ENCODE peak calls at places on chromosome 21, in six cellular contexts. K is uterus, N is pancreas, T is Panc1, Z is IMR-90, E is MM.1S. Y is an unnamed sample.

GRCh38 chr21:19759836-19760235 is 1238.4 kb upstream of the NCAM2 start:
- DNase-seq in K (no peak), N (no peak), T (no peak), Z (no peak), E (no peak), Y (no peak)

GRCh38 chr21:28523367-28523766 is 469.3 kb downstream of the LTN1 start:
- DNase-seq in K (no peak), N (no peak), T (no peak), Z (no peak), E (no peak), Y (no peak)

GRCh38 chr21:34147835-34148804 is 74.7 kb downstream of the MRPS6 start:
- DNase-seq in K (no peak), N (no peak), T (no peak), Z (peak; percentile 33), E (no peak), Y (no peak)

GRCh38 chr21:25103500-25104207 is 503.6 kb downstream of the MRPL39 start:
- DNase-seq in K (no peak), N (no peak), T (no peak), Z (peak; percentile 35), E (no peak), Y (no peak)

GRCh38 chr21:44272231-44272858 is 10.6 kb upstream of the DNMT3L start:
- DNase-seq in K (no peak), N (no peak), T (no peak), Z (no peak), E (no peak), Y (no peak)

GRCh38 chr21:43018519-43018918 is 44.2 kb downstream of the PKNOX1 start:
- DNase-seq in K (no peak), N (no peak), T (no peak), Z (no peak), E (no peak), Y (no peak)

GRCh38 chr21:33308586-33309490 is 15.9 kb upstream of the IFNAR1 start:
- DNase-seq in K (no peak), N (no peak), T (no peak), Z (peak; percentile 55), E (peak; percentile 99), Y (no peak)

GRCh38 chr21:14361958-14362357 is 21.0 kb downstream of the HSPA13 start:
- DNase-seq in K (no peak), N (no peak), T (no peak), Z (no peak), E (no peak), Y (no peak)

GRCh38 chr21:21921410-21922232 is 923.4 kb downstream of the NCAM2 start:
- DNase-seq in K (no peak), N (no peak), T (no peak), Z (peak; percentile 11), E (peak; percentile 68), Y (no peak)

GRCh38 chr21:39051561-39051949 is 131.7 kb downstream of the PSMG1 start:
- DNase-seq in K (no peak), N (no peak), T (no peak), Z (peak; percentile 88), E (no peak), Y (no peak)

GRCh38 chr21:15436031-15436430 is 293.8 kb upstream of the USP25 start:
- DNase-seq in K (no peak), N (no peak), T (no peak), Z (no peak), E (no peak), Y (no peak)

GRCh38 chr21:40054403-40054802 is 187.2 kb downstream of the PCP4 start:
- DNase-seq in K (peak; percentile 22), N (peak; percentile 78), T (no peak), Z (no peak), E (peak; percentile 63), Y (peak; percentile 50)

GRCh38 chr21:39082656-39083376 is 100.4 kb downstream of the PSMG1 start:
- DNase-seq in K (no peak), N (peak; percentile 36), T (no peak), Z (no peak), E (peak; percentile 32), Y (no peak)

GRCh38 chr21:38819719-38820147 is 14.0 kb downstream of the ETS2 start:
- DNase-seq in K (no peak), N (no peak), T (no peak), Z (peak; percentile 77), E (no peak), Y (no peak)

GRCh38 chr21:34192646-34193285 is 119.4 kb downstream of the MRPS6 start:
- DNase-seq in K (no peak), N (no peak), T (no peak), Z (no peak), E (peak; percentile 57), Y (peak; percentile 10)

GRCh38 chr21:28436286-28436932 is 556.3 kb downstream of the LTN1 start:
- DNase-seq in K (peak; percentile 65), N (no peak), T (no peak), Z (peak; percentile 77), E (no peak), Y (no peak)

GRCh38 chr21:33042812-33043211 is 17.1 kb downstream of the OLIG2 start:
- DNase-seq in K (no peak), N (no peak), T (no peak), Z (peak; percentile 97), E (no peak), Y (no peak)

GRCh38 chr21:29228306-29228705 is 70.4 kb upstream of the BACH1 start:
- DNase-seq in K (no peak), N (no peak), T (no peak), Z (no peak), E (no peak), Y (no peak)

GRCh38 chr21:31677047-31677446 is 17.6 kb downstream of the SOD1 start:
- DNase-seq in K (no peak), N (no peak), T (no peak), Z (no peak), E (no peak), Y (no peak)

GRCh38 chr21:46000182-46000730 is 18.7 kb downstream of the COL6A1 start:
- DNase-seq in K (peak; percentile 33), N (no peak), T (no peak), Z (no peak), E (no peak), Y (peak; percentile 15)

GRCh38 chr21:46000731-46001641 is 19.4 kb downstream of the COL6A1 start:
- DNase-seq in K (peak; percentile 42), N (no peak), T (no peak), Z (no peak), E (no peak), Y (peak; percentile 58)

GRCh38 chr21:45998871-45999580 is 17.5 kb downstream of the COL6A1 start:
- DNase-seq in K (peak; percentile 20), N (no peak), T (no peak), Z (no peak), E (no peak), Y (no peak)

GRCh38 chr21:45998276-45998701 is 16.7 kb downstream of the COL6A1 start:
- DNase-seq in K (no peak), N (no peak), T (no peak), Z (no peak), E (no peak), Y (no peak)

GRCh38 chr21:45999581-46000181 is 18.1 kb downstream of the COL6A1 start:
- DNase-seq in K (no peak), N (no peak), T (no peak), Z (no peak), E (no peak), Y (no peak)
- H3K9me3 ChIP-seq in K (no peaks in the 10 kb centered on the region), N (no peaks in the 10 kb centered on the region), T (no peaks in the 10 kb centered on the region), Z (no peaks in the 10 kb centered on the region), E (no peaks in the 10 kb centered on the region), Y (no peaks in the 10 kb centered on the region)

GRCh38 chr21:37405629-37406028 is 39.1 kb downstream of the DYRK1A start:
- DNase-seq in K (no peak), N (no peak), T (no peak), Z (no peak), E (no peak), Y (no peak)
- H3K27ac ChIP-seq in K (no peak overlapping the region), N (no peak overlapping the region), T (no peak overlapping the region), Z (no peak overlapping the region), E (no peak overlapping the region), Y (no peak overlapping the region)

GRCh38 chr21:37619464-37619974 is 252.9 kb downstream of the DYRK1A start:
- DNase-seq in K (no peak), N (no peak), T (no peak), Z (no peak), E (no peak), Y (peak; percentile 33)
- TF ChIP-seq CTCF in K (no peak), N (no peak), T (no peak), Z (no peak), E (no peak), Y (no peak)

GRCh38 chr21:27024971-27025370 is 58.1 kb upstream of the ADAMTS5 start:
- DNase-seq in K (no peak), N (no peak), T (no peak), Z (peak; percentile 13), E (no peak), Y (no peak)

GRCh38 chr21:27023186-27023585 is 56.3 kb upstream of the ADAMTS5 start:
- DNase-seq in K (no peak), N (no peak), T (no peak), Z (no peak), E (no peak), Y (no peak)

GRCh38 chr21:27021801-27022200 is 54.9 kb upstream of the ADAMTS5 start:
- DNase-seq in K (no peak), N (no peak), T (no peak), Z (no peak), E (no peak), Y (no peak)

GRCh38 chr21:27024316-27024715 is 57.4 kb upstream of the ADAMTS5 start:
- DNase-seq in K (no peak), N (no peak), T (no peak), Z (peak; percentile 71), E (no peak), Y (no peak)

GRCh38 chr21:27026501-27026900 is 59.6 kb upstream of the ADAMTS5 start:
- DNase-seq in K (no peak), N (no peak), T (no peak), Z (peak; percentile 10), E (no peak), Y (no peak)
- H3K9me3 ChIP-seq in K (no peaks in the 10 kb centered on the region), N (no peaks in the 10 kb centered on the region), T (no peaks in the 10 kb centered on the region), Z (no peaks in the 10 kb centered on the region), E (no peaks in the 10 kb centered on the region), Y (no peaks in the 10 kb centered on the region)

GRCh38 chr21:45327458-45328197 is 39.9 kb upstream of the POFUT2 start:
- DNase-seq in K (no peak), N (no peak), T (no peak), Z (no peak), E (no peak), Y (peak; percentile 25)
- H3K27ac ChIP-seq in K (no peak overlapping the region), N (peak overlapping the region; percentile 91), T (peak overlapping the region; percentile 90), Z (no peak overlapping the region), E (no peak overlapping the region), Y (no peak overlapping the region)

GRCh38 chr21:41933259-41934079 is 20.3 kb downstream of the C2CD2 start:
- DNase-seq in K (no peak), N (no peak), T (no peak), Z (peak; percentile 56), E (no peak), Y (no peak)
- TF ChIP-seq CTCF in K (peak; percentile 18), N (no peak), T (peak; percentile 68), Z (peak; percentile 54), E (no peak), Y (peak; percentile 10)

GRCh38 chr21:18622383-18622782 is 218.8 kb upstream of the TMPRSS15 start:
- DNase-seq in K (no peak), N (no peak), T (no peak), Z (no peak), E (no peak), Y (no peak)
- H3K9me3 ChIP-seq in K (no peaks in the 10 kb centered on the region), N (no peaks in the 10 kb centered on the region), T (no peaks in the 10 kb centered on the region), Z (no peaks in the 10 kb centered on the region), E (no peaks in the 10 kb centered on the region), Y (no peaks in the 10 kb centered on the region)